ENCODE peak calls at places on chromosome X, in seven cellular contexts. R, W, Y, V, F, Q and N are unnamed samples.
A peak's percentile ranks its signal among the peaks of the same experiment; 100 is the strongest.

GRCh38 chrX:25144043-25144940 is 128.5 kb upstream of the ARX start:
- DNase-seq in Y (peak; percentile 23), R (peak; percentile 26), W (peak; percentile 51), V (no peak), F (peak; percentile 60), Q (peak; percentile 10), N (no peak)

GRCh38 chrX:110563276-110563675 is 204.6 kb downstream of the RTL9 start:
- DNase-seq in W (no peak), R (no peak), Q (no peak), V (no peak), F (no peak), Y (no peak), N (no peak)

GRCh38 chrX:124634363-124634762 is 288.0 kb downstream of the SH2D1A start:
- DNase-seq in Y (no peak), F (no peak), Q (no peak), R (no peak), V (no peak), W (no peak), N (no peak)

GRCh38 chrX:63747331-63747730 is 37.7 kb downstream of the ARHGEF9 start:
- DNase-seq in R (no peak), Y (no peak), F (no peak), W (no peak), Q (no peak), V (no peak), N (no peak)

GRCh38 chrX:34942496-34942895 is at the start of gene FAM47B:
- DNase-seq in V (no peak), Y (no peak), W (no peak), R (no peak), Q (no peak), F (no peak), N (no peak)

GRCh38 chrX:13776387-13776786 is 40.5 kb downstream of the GPM6B start:
- DNase-seq in F (no peak), R (no peak), Y (no peak), Q (no peak), W (no peak), V (no peak), N (no peak)

GRCh38 chrX:143580266-143580665 is 55.6 kb downstream of the SLITRK4 start:
- DNase-seq in Y (no peak), F (no peak), W (no peak), V (no peak), R (no peak), Q (no peak), N (no peak)

GRCh38 chrX:130799393-130799792 is 103.6 kb downstream of the ENOX2 start:
- DNase-seq in V (no peak), Y (no peak), R (no peak), F (no peak), W (no peak), Q (no peak), N (no peak)

GRCh38 chrX:142688256-142688655 is 337.5 kb upstream of the SPANXN4 start:
- DNase-seq in Q (no peak), V (no peak), Y (no peak), F (no peak), R (no peak), W (no peak), N (no peak)

GRCh38 chrX:13647709-13648212 is 5.2 kb upstream of the TCEANC start:
- DNase-seq in Y (peak; percentile 78), R (peak; percentile 57), F (no peak), V (no peak), Q (peak; percentile 78), W (no peak), N (no peak)

GRCh38 chrX:55908685-55909212 is 191.2 kb downstream of the RRAGB start:
- DNase-seq in V (no peak), R (no peak), F (peak; percentile 46), W (no peak), Y (peak; percentile 3), Q (no peak), N (peak; percentile 44)

GRCh38 chrX:16714504-16714903 is 2.0 kb upstream of the CTPS2 start:
- DNase-seq in Y (no peak), F (no peak), R (no peak), W (no peak), V (no peak), Q (no peak), N (no peak)

GRCh38 chrX:48578661-48579128 is 4.4 kb downstream of the RBM3 start:
- DNase-seq in Q (no peak), V (no peak), W (no peak), F (no peak), Y (no peak), R (no peak), N (peak; percentile 20)

GRCh38 chrX:108091878-108092291 is 307 bp downstream of the ATG4A start:
- DNase-seq in Q (no peak), V (no peak), F (no peak), R (peak; percentile 8), W (no peak), Y (peak; percentile 31), N (no peak)

GRCh38 chrX:139967300-139967699 is 2.0 kb upstream of the CXorf66 start:
- DNase-seq in V (no peak), W (peak; percentile 15), Y (peak; percentile 37), R (no peak), F (no peak), Q (peak; percentile 9), N (no peak)

GRCh38 chrX:65601530-65602281 is 65.7 kb upstream of the MSN start:
- DNase-seq in Y (no peak), V (no peak), Q (peak; percentile 0), F (no peak), W (no peak), R (no peak), N (no peak)

GRCh38 chrX:153868576-153869472 is 17.1 kb downstream of the L1CAM start:
- DNase-seq in Y (no peak), W (no peak), V (no peak), R (no peak), F (no peak), Q (no peak), N (no peak)

GRCh38 chrX:143429021-143429570 is 88.2 kb downstream of the SPANXN3 start:
- DNase-seq in F (no peak), R (no peak), V (no peak), W (no peak), Q (no peak), Y (no peak), N (no peak)

GRCh38 chrX:123201720-123202119 is 17.6 kb downstream of the GRIA3 start:
- DNase-seq in Y (no peak), R (no peak), F (no peak), Q (peak; percentile 1), W (no peak), V (no peak), N (no peak)

GRCh38 chrX:16671005-16671404 is 21.0 kb downstream of the S100G start:
- DNase-seq in F (no peak), R (peak; percentile 12), W (peak; percentile 60), Y (peak; percentile 42), Q (peak; percentile 5), V (no peak), N (peak; percentile 87)

GRCh38 chrX:50430917-50431316 is 39.7 kb downstream of the DGKK start:
- DNase-seq in V (no peak), Q (peak; percentile 41), R (no peak), F (no peak), W (no peak), Y (no peak), N (no peak)

GRCh38 chrX:72027914-72028307 is 103.8 kb downstream of the RTL5 start:
- DNase-seq in W (no peak), Y (no peak), F (no peak), R (no peak), V (no peak), Q (no peak), N (no peak)

GRCh38 chrX:72028701-72029470 is 102.8 kb downstream of the RTL5 start:
- DNase-seq in R (no peak), Y (no peak), F (peak; percentile 4), Q (no peak), W (no peak), V (no peak), N (no peak)

GRCh38 chrX:72027024-72027913 is 104.4 kb downstream of the RTL5 start:
- DNase-seq in V (no peak), F (peak; percentile 4), Y (no peak), R (no peak), Q (no peak), W (no peak), N (no peak)

GRCh38 chrX:72025236-72025770 is 106.4 kb downstream of the RTL5 start:
- DNase-seq in W (no peak), R (no peak), F (no peak), Q (no peak), V (no peak), Y (no peak), N (no peak)

GRCh38 chrX:72026341-72027023 is 105.2 kb downstream of the RTL5 start:
- DNase-seq in W (no peak), Y (no peak), R (no peak), F (peak; percentile 2), Q (no peak), V (no peak), N (no peak)
- TF ChIP-seq JUND in W (no peak), Y (no peak), R (no peak), F (no peak), Q (no peak), V (no peak), N (no peak)

GRCh38 chrX:118199997-118200396 is 83.4 kb upstream of the KLHL13 start:
- DNase-seq in F (no peak), V (no peak), Y (no peak), W (no peak), R (no peak), Q (no peak), N (no peak)

GRCh38 chrX:118208476-118208875 is 91.9 kb upstream of the KLHL13 start:
- DNase-seq in W (no peak), Y (no peak), F (no peak), Q (no peak), V (no peak), R (no peak), N (no peak)

GRCh38 chrX:118205996-118206395 is 89.4 kb upstream of the KLHL13 start:
- DNase-seq in V (no peak), R (no peak), F (no peak), Y (no peak), W (no peak), Q (no peak), N (no peak)

GRCh38 chrX:118207831-118208453 is 91.3 kb upstream of the KLHL13 start:
- DNase-seq in W (no peak), V (no peak), F (no peak), Q (no peak), R (no peak), Y (no peak), N (no peak)

DNA sequence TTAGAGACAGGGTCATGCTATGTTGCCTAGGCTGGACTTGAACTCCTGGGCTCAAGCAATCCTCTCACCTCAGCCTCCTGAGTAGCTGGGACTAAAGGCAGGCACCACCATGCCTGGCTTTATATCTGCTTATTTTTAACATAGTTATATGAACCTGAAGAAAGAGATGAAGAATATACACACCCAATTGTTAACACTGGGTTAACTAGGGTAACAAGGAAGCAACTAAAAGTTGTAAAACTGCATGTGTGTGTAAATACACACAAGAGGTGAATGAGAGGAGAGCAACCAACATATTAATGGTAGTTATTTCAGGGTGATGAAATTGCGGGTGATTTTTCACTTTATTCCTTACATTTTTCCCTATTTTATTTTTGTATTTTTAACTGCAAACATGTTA is 88.8 kb upstream of the KLHL13 start:
- DNase-seq in W (no peak), R (no peak), F (no peak), Q (no peak), Y (no peak), V (no peak), N (no peak)
- TF ChIP-seq JUND in W (no peak), R (no peak), F (no peak), Q (no peak), Y (no peak), V (no peak), N (no peak)

GRCh38 chrX:135977611-135978010 is 3.8 kb upstream of the MMGT1 start:
- DNase-seq in W (no peak), V (no peak), R (no peak), Y (no peak), F (no peak), Q (no peak), N (no peak)
- TF ChIP-seq JUND in W (no peak), V (no peak), R (no peak), Y (no peak), F (no peak), Q (no peak), N (no peak)

GRCh38 chrX:71253253-71254091 is 468 bp downstream of the ZMYM3 start:
- DNase-seq in R (no peak), V (no peak), W (peak; percentile 84), Y (peak; percentile 71), F (peak; percentile 78), Q (peak; percentile 13), N (peak; percentile 32)
- TF ChIP-seq JUND in R (no peak), V (no peak), W (no peak), Y (no peak), F (no peak), Q (no peak), N (no peak)